ENCODE peak calls at places on chromosomes 1 and 21, in five cellular contexts. One of them, this sample, is unnamed.

GRCh38 chr1:80050523-80050922 is 1044.0 kb upstream of the ADGRL4 start:
- DNase-seq in A549: no peak
- DNase-seq in IMR-90: no peak
- DNase-seq in WERI-Rb-1: no peak
- DNase-seq in ascending aorta: no peak
- DNase-seq in this sample: no peak

GRCh38 chr21:41752231-41752681 is 14.6 kb downstream of the RIPK4 start:
- DNase-seq in A549: no peak
- DNase-seq in IMR-90: peak; percentile 64
- DNase-seq in WERI-Rb-1: no peak
- DNase-seq in ascending aorta: no peak
- DNase-seq in this sample: no peak

GRCh38 chr1:10387611-10388386 is 11.1 kb upstream of the PGD start:
- DNase-seq in A549: peak; percentile 97
- DNase-seq in IMR-90: peak; percentile 82
- DNase-seq in WERI-Rb-1: no peak
- DNase-seq in ascending aorta: no peak
- DNase-seq in this sample: no peak

GRCh38 chr1:2050482-2050792 is 226 bp downstream of the PRKCZ start:
- DNase-seq in A549: peak; percentile 35
- DNase-seq in IMR-90: no peak
- DNase-seq in WERI-Rb-1: peak; percentile 54
- DNase-seq in ascending aorta: no peak
- DNase-seq in this sample: no peak

GRCh38 chr1:225021037-225021436 is 91.6 kb downstream of the DNAH14 start:
- DNase-seq in A549: no peak
- DNase-seq in IMR-90: no peak
- DNase-seq in WERI-Rb-1: no peak
- DNase-seq in ascending aorta: no peak
- DNase-seq in this sample: no peak

GRCh38 chr1:9577423-9577822 is 11.3 kb upstream of the TMEM201 start:
- DNase-seq in A549: no peak
- DNase-seq in IMR-90: no peak
- DNase-seq in WERI-Rb-1: no peak
- DNase-seq in ascending aorta: no peak
- DNase-seq in this sample: no peak

GRCh38 chr1:67431869-67432578 is 1.8 kb upstream of the SERBP1 start:
- DNase-seq in A549: no peak
- DNase-seq in IMR-90: no peak
- DNase-seq in WERI-Rb-1: peak; percentile 40
- DNase-seq in ascending aorta: no peak
- DNase-seq in this sample: no peak

GRCh38 chr1:76465030-76465429 is 390.5 kb downstream of the ST6GALNAC3 start:
- DNase-seq in A549: no peak
- DNase-seq in IMR-90: peak; percentile 65
- DNase-seq in WERI-Rb-1: no peak
- DNase-seq in ascending aorta: no peak
- DNase-seq in this sample: no peak

GRCh38 chr1:59046730-59047157 is 250.2 kb upstream of the FGGY start:
- DNase-seq in A549: no peak
- DNase-seq in IMR-90: peak; percentile 25
- DNase-seq in WERI-Rb-1: no peak
- DNase-seq in ascending aorta: no peak
- DNase-seq in this sample: no peak

GRCh38 chr1:36771678-36772284 is 262.5 kb downstream of the GRIK3 start:
- DNase-seq in A549: no peak
- DNase-seq in IMR-90: no peak
- DNase-seq in WERI-Rb-1: no peak
- DNase-seq in ascending aorta: no peak
- DNase-seq in this sample: no peak

GRCh38 chr1:101135526-101135925 is 101.3 kb upstream of the S1PR1 start:
- DNase-seq in A549: no peak
- DNase-seq in IMR-90: no peak
- DNase-seq in WERI-Rb-1: no peak
- DNase-seq in ascending aorta: no peak
- DNase-seq in this sample: no peak

GRCh38 chr1:117447661-117448060 is 80.4 kb downstream of the MAN1A2 start:
- DNase-seq in A549: no peak
- DNase-seq in IMR-90: peak; percentile 34
- DNase-seq in WERI-Rb-1: no peak
- DNase-seq in ascending aorta: no peak
- DNase-seq in this sample: no peak

GRCh38 chr1:12047120-12047876 is 15.8 kb upstream of the TNFRSF8 start:
- DNase-seq in A549: no peak
- DNase-seq in IMR-90: peak; percentile 43
- DNase-seq in WERI-Rb-1: no peak
- DNase-seq in ascending aorta: no peak
- DNase-seq in this sample: no peak

GRCh38 chr21:31599563-31599962 is 59.9 kb upstream of the SOD1 start:
- DNase-seq in A549: no peak
- DNase-seq in IMR-90: no peak
- DNase-seq in WERI-Rb-1: no peak
- DNase-seq in ascending aorta: no peak
- DNase-seq in this sample: no peak

GRCh38 chr1:37502104-37502503 is 12.5 kb downstream of the MEAF6 start:
- DNase-seq in A549: no peak
- DNase-seq in IMR-90: no peak
- DNase-seq in WERI-Rb-1: no peak
- DNase-seq in ascending aorta: no peak
- DNase-seq in this sample: no peak

GRCh38 chr1:225762444-225762843 is 15.2 kb upstream of the SRP9 start:
- DNase-seq in A549: peak; percentile 60
- DNase-seq in IMR-90: peak; percentile 69
- DNase-seq in WERI-Rb-1: peak; percentile 32
- DNase-seq in ascending aorta: peak; percentile 52
- DNase-seq in this sample: no peak

GRCh38 chr1:244735854-244736561 is 83.1 kb downstream of the DESI2 start:
- DNase-seq in A549: no peak
- DNase-seq in IMR-90: no peak
- DNase-seq in WERI-Rb-1: no peak
- DNase-seq in ascending aorta: no peak
- DNase-seq in this sample: no peak

GRCh38 chr1:119298687-119299086 is 69.9 kb upstream of the HAO2 start:
- DNase-seq in A549: no peak
- DNase-seq in IMR-90: peak; percentile 4
- DNase-seq in WERI-Rb-1: no peak
- DNase-seq in ascending aorta: no peak
- DNase-seq in this sample: no peak

GRCh38 chr1:143651350-143651992 is 320.3 kb downstream of the FAM72C start:
- DNase-seq in A549: no peak
- DNase-seq in IMR-90: no peak
- DNase-seq in WERI-Rb-1: no peak
- DNase-seq in ascending aorta: no peak
- DNase-seq in this sample: no peak

GRCh38 chr1:245052258-245052657 is 102.5 kb upstream of the KIF26B start:
- DNase-seq in A549: no peak
- DNase-seq in IMR-90: no peak
- DNase-seq in WERI-Rb-1: no peak
- DNase-seq in ascending aorta: no peak
- DNase-seq in this sample: no peak

GRCh38 chr1:8370928-8371327 is 53.0 kb downstream of the SLC45A1 start:
- DNase-seq in A549: no peak
- DNase-seq in IMR-90: peak; percentile 35
- DNase-seq in WERI-Rb-1: no peak
- DNase-seq in ascending aorta: no peak
- DNase-seq in this sample: no peak

GRCh38 chr21:32653326-32653901 is 41.2 kb upstream of the CFAP298 start:
- DNase-seq in A549: peak; percentile 19
- DNase-seq in IMR-90: peak; percentile 10
- DNase-seq in WERI-Rb-1: peak; percentile 40
- DNase-seq in ascending aorta: no peak
- DNase-seq in this sample: no peak

GRCh38 chr1:58515794-58516401 is 30.6 kb downstream of the OMA1 start:
- DNase-seq in A549: peak; percentile 70
- DNase-seq in IMR-90: peak; percentile 85
- DNase-seq in WERI-Rb-1: peak; percentile 58
- DNase-seq in ascending aorta: peak; percentile 66
- DNase-seq in this sample: no peak

GRCh38 chr1:37020653-37021277 is 13.6 kb downstream of the GRIK3 start:
- DNase-seq in A549: no peak
- DNase-seq in IMR-90: no peak
- DNase-seq in WERI-Rb-1: no peak
- DNase-seq in ascending aorta: no peak
- DNase-seq in this sample: no peak

GRCh38 chr1:228337031-228337564 is 69.5 kb downstream of the TRIM11 start:
- DNase-seq in A549: no peak
- DNase-seq in IMR-90: no peak
- DNase-seq in WERI-Rb-1: no peak
- DNase-seq in ascending aorta: peak; percentile 41
- DNase-seq in this sample: peak; percentile 67

GRCh38 chr21:34037446-34037845 is 35.9 kb upstream of the MRPS6 start:
- DNase-seq in A549: no peak
- DNase-seq in IMR-90: peak; percentile 75
- DNase-seq in WERI-Rb-1: no peak
- DNase-seq in ascending aorta: no peak
- DNase-seq in this sample: no peak

GRCh38 chr21:31915566-31915965 is 42.7 kb downstream of the HUNK start:
- DNase-seq in A549: no peak
- DNase-seq in IMR-90: no peak
- DNase-seq in WERI-Rb-1: no peak
- DNase-seq in ascending aorta: no peak
- DNase-seq in this sample: no peak

DNA sequence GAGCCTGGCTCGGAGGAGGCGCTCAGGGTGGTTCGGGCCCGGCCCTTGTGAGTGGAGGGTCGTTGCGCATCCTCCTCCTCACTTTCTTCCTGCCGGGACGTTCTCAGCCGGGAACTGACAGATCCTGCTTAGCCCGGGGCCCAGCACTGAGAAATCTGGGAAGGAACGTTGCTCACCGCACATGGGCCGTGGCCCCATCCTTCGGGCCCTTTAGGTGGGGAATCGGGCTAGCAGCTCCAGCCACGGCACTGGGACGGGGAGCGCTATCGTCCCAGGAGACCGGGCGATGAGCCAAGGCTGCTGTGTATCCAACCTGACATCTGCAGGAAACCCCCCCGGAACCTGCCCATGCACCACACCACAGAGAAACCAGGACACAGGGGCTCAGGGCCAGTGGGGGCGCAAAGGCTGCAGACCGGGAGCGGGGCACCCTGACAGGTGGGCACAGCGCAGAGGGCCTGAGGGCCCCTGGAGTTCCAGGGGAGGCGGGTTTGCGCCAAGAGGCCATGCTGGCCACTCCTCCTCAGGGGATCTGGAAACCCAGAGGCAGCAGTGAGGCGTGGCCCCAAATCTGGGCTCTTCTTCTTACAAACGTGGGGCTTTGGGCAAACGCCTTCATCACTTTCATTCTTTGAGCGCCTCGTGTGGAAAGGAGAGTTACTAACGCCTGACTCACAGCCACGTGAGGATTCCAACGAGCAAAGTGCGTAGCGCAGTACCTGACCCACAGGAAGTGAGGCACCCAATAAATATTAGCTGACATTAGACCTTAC is at the start of gene SH2D5:
- DNase-seq in A549: peak; percentile 93
- DNase-seq in IMR-90: peak; percentile 99
- DNase-seq in WERI-Rb-1: peak; percentile 69
- DNase-seq in ascending aorta: peak; percentile 94
- DNase-seq in this sample: peak; percentile 86
- TF ChIP-seq CTCF in A549: peak; percentile 24
- TF ChIP-seq CTCF in IMR-90: peak; percentile 40
- TF ChIP-seq CTCF in WERI-Rb-1: peak; percentile 33
- TF ChIP-seq CTCF in ascending aorta: peak; percentile 27
- TF ChIP-seq CTCF in this sample: no peak

GRCh38 chr1:79040424-79041089 is 34.0 kb upstream of the ADGRL4 start:
- DNase-seq in A549: no peak
- DNase-seq in IMR-90: peak; percentile 16
- DNase-seq in WERI-Rb-1: no peak
- DNase-seq in ascending aorta: no peak
- DNase-seq in this sample: no peak
- H3K27ac ChIP-seq in A549: no peak overlapping the region
- H3K27ac ChIP-seq in IMR-90: no peak overlapping the region
- H3K27ac ChIP-seq in WERI-Rb-1: no peak overlapping the region
- H3K27ac ChIP-seq in ascending aorta: no peak overlapping the region
- H3K27ac ChIP-seq in this sample: no peak overlapping the region

DNA sequence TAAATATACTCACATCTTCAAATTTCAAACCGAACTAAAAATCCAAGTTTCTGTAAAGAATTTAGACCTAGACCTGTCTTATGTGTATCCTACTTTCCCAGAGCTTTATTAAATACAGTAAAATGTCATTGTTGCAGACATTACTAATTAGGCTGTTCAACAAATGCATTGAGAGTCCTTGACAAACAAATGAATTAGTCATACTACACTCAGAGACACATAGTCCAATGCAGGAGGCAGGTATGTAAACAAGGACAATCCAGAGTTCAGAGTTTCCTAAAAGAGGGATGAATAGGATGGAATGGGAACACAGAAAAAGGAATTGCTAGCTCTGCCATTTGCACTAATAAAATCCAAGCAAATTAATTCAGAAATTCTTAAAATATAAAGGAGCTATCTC is 1.6 kb upstream of the EGLN1 start:
- DNase-seq in A549: peak; percentile 72
- DNase-seq in IMR-90: no peak
- DNase-seq in WERI-Rb-1: no peak
- DNase-seq in ascending aorta: no peak
- DNase-seq in this sample: no peak
- H3K4me3 ChIP-seq in A549: peak overlapping the region; percentile 80
- H3K4me3 ChIP-seq in IMR-90: no peak overlapping the region
- H3K4me3 ChIP-seq in WERI-Rb-1: no peak overlapping the region
- H3K4me3 ChIP-seq in ascending aorta: no peak overlapping the region
- H3K4me3 ChIP-seq in this sample: no peak overlapping the region

GRCh38 chr1:91004145-91004544 is 17.7 kb downstream of the ZNF644 start:
- DNase-seq in A549: no peak
- DNase-seq in IMR-90: no peak
- DNase-seq in WERI-Rb-1: no peak
- DNase-seq in ascending aorta: no peak
- DNase-seq in this sample: no peak

GRCh38 chr1:91006113-91006908 is 15.5 kb downstream of the ZNF644 start:
- DNase-seq in A549: no peak
- DNase-seq in IMR-90: no peak
- DNase-seq in WERI-Rb-1: no peak
- DNase-seq in ascending aorta: no peak
- DNase-seq in this sample: no peak

GRCh38 chr1:91005285-91005684 is 16.6 kb downstream of the ZNF644 start:
- DNase-seq in A549: no peak
- DNase-seq in IMR-90: no peak
- DNase-seq in WERI-Rb-1: no peak
- DNase-seq in ascending aorta: no peak
- DNase-seq in this sample: no peak

GRCh38 chr1:91007827-91008226 is 14.0 kb downstream of the ZNF644 start:
- DNase-seq in A549: no peak
- DNase-seq in IMR-90: no peak
- DNase-seq in WERI-Rb-1: no peak
- DNase-seq in ascending aorta: no peak
- DNase-seq in this sample: no peak

DNA sequence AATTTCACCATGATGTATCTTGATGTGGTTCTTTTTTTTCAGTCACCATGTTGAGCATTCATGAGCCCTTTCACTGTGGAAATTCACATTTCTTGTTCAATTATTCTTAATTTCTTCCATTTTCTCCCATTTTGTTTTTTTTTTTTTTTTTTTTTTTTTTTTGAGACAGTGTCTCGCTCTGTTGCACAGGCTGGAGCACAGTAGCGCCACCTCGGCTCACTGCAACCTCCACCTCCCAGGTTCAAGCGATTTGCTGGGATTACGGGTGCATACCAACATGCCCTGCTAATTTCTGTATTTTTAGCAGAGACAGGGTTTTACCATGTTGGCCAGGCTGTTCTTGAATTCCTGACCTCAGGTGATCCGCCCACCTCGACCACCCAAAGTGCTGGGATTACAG is 14.7 kb downstream of the ZNF644 start:
- DNase-seq in A549: no peak
- DNase-seq in IMR-90: no peak
- DNase-seq in WERI-Rb-1: no peak
- DNase-seq in ascending aorta: no peak
- DNase-seq in this sample: no peak
- TF ChIP-seq CTCF in A549: no peak
- TF ChIP-seq CTCF in IMR-90: no peak
- TF ChIP-seq CTCF in WERI-Rb-1: no peak
- TF ChIP-seq CTCF in ascending aorta: no peak
- TF ChIP-seq CTCF in this sample: no peak

This sample was measured in coronary artery.